ENCODE peak calls at places on chromosomes 13 and 19, in five cellular contexts. One of them, this sample, is unnamed. For H3K4me1 and H3K27me3, the result is how much of the 10 kb centered on the place peaks cover.

GRCh38 chr19:10836478-10837325 is 690 bp upstream of the TMED1 start:
- DNase-seq in ovary: peak
- DNase-seq in H1: no peak
- DNase-seq in transverse colon: peak
- DNase-seq in pancreas: peak
- DNase-seq in this sample: no peak

GRCh38 chr13:31204592-31204991 is 4.8 kb downstream of the B3GLCT start:
- DNase-seq in transverse colon: no peak
- DNase-seq in H1: peak
- DNase-seq in ovary: no peak
- DNase-seq in pancreas: no peak
- DNase-seq in this sample: no peak

GRCh38 chr19:29724102-29724641 is 9.1 kb upstream of the C19orf12 start:
- DNase-seq in ovary: no peak
- DNase-seq in H1: peak
- DNase-seq in transverse colon: no peak
- DNase-seq in pancreas: no peak
- DNase-seq in this sample: peak

GRCh38 chr13:30341815-30342570 is 34.6 kb upstream of the KATNAL1 start:
- DNase-seq in ovary: peak
- DNase-seq in transverse colon: peak
- DNase-seq in H1: no peak
- DNase-seq in pancreas: peak
- DNase-seq in this sample: no peak

GRCh38 chr19:38993271-38993670 is 17.7 kb upstream of the FBXO17 start:
- DNase-seq in pancreas: no peak
- DNase-seq in transverse colon: no peak
- DNase-seq in H1: no peak
- DNase-seq in ovary: no peak
- DNase-seq in this sample: no peak

GRCh38 chr13:72875233-72875632 is 93.3 kb downstream of the PIBF1 start:
- DNase-seq in H1: no peak
- DNase-seq in ovary: no peak
- DNase-seq in transverse colon: no peak
- DNase-seq in pancreas: no peak
- DNase-seq in this sample: no peak

GRCh38 chr19:31214086-31214485 is 135.2 kb downstream of the TSHZ3 start:
- DNase-seq in H1: no peak
- DNase-seq in pancreas: peak
- DNase-seq in ovary: no peak
- DNase-seq in transverse colon: peak
- DNase-seq in this sample: peak

GRCh38 chr13:36543671-36544070 is 111.4 kb downstream of the CCNA1 start:
- DNase-seq in ovary: no peak
- DNase-seq in H1: no peak
- DNase-seq in transverse colon: no peak
- DNase-seq in pancreas: no peak
- DNase-seq in this sample: no peak

GRCh38 chr19:33397536-33398360 is 24.2 kb downstream of the CEBPG start:
- DNase-seq in pancreas: no peak
- DNase-seq in ovary: no peak
- DNase-seq in transverse colon: no peak
- DNase-seq in H1: no peak
- DNase-seq in this sample: no peak

GRCh38 chr19:8336072-8336569 is 6.9 kb downstream of the KANK3 start:
- DNase-seq in transverse colon: no peak
- DNase-seq in ovary: no peak
- DNase-seq in H1: peak
- DNase-seq in pancreas: no peak
- DNase-seq in this sample: no peak

GRCh38 chr19:8336665-8337064 is 6.4 kb downstream of the KANK3 start:
- DNase-seq in transverse colon: no peak
- DNase-seq in ovary: no peak
- DNase-seq in H1: no peak
- DNase-seq in pancreas: no peak
- DNase-seq in this sample: no peak

GRCh38 chr19:8333771-8334457 is 9.1 kb downstream of the KANK3 start:
- DNase-seq in transverse colon: no peak
- DNase-seq in pancreas: no peak
- DNase-seq in ovary: no peak
- DNase-seq in H1: peak
- DNase-seq in this sample: no peak

GRCh38 chr19:8334458-8335342 is 8.4 kb downstream of the KANK3 start:
- DNase-seq in H1: peak
- DNase-seq in ovary: no peak
- DNase-seq in pancreas: no peak
- DNase-seq in transverse colon: peak
- DNase-seq in this sample: no peak

DNA sequence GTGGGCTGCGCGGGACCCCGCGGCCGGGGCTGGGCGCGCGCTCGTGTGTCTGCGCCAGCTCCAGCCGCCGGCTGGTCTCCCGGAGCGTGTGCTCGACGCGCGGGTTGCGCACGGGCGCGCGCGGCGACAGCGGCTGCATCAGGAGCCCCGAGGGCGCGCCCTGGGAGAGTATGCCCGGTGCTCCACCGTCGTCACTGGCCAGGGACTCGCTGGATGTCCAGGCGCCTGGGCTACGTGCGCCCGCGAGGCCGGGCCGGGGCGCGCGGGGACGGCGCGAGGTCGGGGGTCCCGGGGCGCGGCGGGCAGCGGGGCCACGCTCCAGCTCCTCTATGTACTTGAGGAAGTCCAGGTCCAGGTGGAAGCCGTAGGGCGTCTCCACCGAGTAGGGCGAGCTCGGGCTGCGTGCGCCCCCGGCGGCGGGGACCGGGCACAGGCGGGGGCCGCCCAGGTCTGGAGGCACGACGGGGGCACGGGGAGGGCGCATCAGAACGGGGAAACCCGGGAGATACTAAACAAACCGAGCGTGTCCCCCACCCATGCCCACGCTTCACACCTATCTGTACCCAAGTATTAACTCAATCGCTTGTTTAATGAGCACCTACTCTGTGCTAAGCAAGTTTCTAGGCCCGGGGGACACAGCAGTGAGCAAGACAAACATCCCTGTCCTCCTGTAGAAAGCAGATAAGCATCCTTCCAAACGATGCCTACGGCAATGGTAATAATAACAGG is 7.6 kb downstream of the KANK3 start:
- DNase-seq in pancreas: no peak
- DNase-seq in ovary: no peak
- DNase-seq in transverse colon: peak
- DNase-seq in H1: peak
- DNase-seq in this sample: peak
- H3K4me3 ChIP-seq in pancreas: peak
- H3K4me3 ChIP-seq in ovary: no peak
- H3K4me3 ChIP-seq in transverse colon: peak
- H3K4me3 ChIP-seq in H1: peak
- H3K4me3 ChIP-seq in this sample: no peak

DNA sequence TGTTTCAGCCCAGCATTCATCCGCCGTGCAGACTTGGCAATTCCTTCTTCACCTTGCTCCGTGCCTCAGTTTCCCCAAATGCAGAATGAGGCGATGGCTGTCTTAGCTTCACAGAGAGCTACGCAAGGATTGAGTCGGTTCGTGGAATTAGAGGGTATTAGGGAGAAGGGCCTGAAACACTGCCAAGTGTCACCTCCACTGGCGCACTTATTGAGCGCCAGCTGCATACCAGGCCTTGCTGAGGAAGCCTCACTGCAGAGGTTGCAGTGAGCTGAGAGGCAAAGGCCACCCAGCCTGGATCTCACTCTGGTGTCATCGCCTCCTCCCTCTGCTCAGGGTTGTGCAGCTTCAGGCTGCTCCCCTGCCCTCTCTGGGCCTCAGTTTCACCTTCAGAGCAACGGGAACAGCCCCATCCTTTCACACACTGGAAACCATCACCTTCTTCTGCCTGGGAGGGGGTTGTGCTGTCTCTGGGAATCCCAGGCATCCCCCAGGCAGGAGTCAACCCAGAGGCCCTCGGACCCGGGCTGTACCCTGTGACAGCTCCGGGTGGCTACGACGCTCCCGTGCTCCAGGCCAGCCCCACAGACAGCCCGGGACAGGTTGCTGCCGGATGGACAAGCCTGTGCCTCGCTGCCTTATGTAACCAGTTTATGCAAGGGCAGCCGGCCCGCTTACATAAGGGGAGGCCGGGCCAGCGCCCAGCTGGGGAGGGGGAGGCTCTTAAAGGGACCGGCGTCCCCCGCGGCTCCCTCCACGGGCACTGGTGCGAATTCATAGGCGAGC is 31.9 kb downstream of the NFIC start:
- DNase-seq in ovary: peak
- DNase-seq in transverse colon: peak
- DNase-seq in H1: no peak
- DNase-seq in pancreas: peak
- DNase-seq in this sample: no peak
- H3K4me1 ChIP-seq in ovary: under half
- H3K4me1 ChIP-seq in transverse colon: under half
- H3K4me1 ChIP-seq in H1: under half
- H3K4me1 ChIP-seq in pancreas: under half
- H3K4me1 ChIP-seq in this sample: under half

GRCh38 chr13:99995503-99996176 is 14.1 kb downstream of the ZIC2 start:
- DNase-seq in ovary: no peak
- DNase-seq in pancreas: no peak
- DNase-seq in H1: no peak
- DNase-seq in transverse colon: no peak
- DNase-seq in this sample: no peak
- H3K27me3 ChIP-seq in ovary: under half
- H3K27me3 ChIP-seq in pancreas: under half
- H3K27me3 ChIP-seq in H1: half or more
- H3K27me3 ChIP-seq in transverse colon: half or more
- H3K27me3 ChIP-seq in this sample: half or more

GRCh38 chr19:2607712-2608601 is 94.5 kb downstream of the GNG7 start:
- DNase-seq in H1: no peak
- DNase-seq in transverse colon: peak
- DNase-seq in pancreas: no peak
- DNase-seq in ovary: no peak
- DNase-seq in this sample: peak
- H3K4me3 ChIP-seq in H1: no peak
- H3K4me3 ChIP-seq in transverse colon: no peak
- H3K4me3 ChIP-seq in pancreas: no peak
- H3K4me3 ChIP-seq in ovary: no peak
- H3K4me3 ChIP-seq in this sample: peak

GRCh38 chr19:21607453-21607852 is 102.1 kb downstream of the ZNF429 start:
- DNase-seq in H1: no peak
- DNase-seq in ovary: no peak
- DNase-seq in pancreas: no peak
- DNase-seq in transverse colon: no peak
- DNase-seq in this sample: no peak
- H3K4me1 ChIP-seq in H1: under half
- H3K4me1 ChIP-seq in ovary: under half
- H3K4me1 ChIP-seq in pancreas: under half
- H3K4me1 ChIP-seq in transverse colon: under half
- H3K4me1 ChIP-seq in this sample: under half

GRCh38 chr19:4124638-4125037 is 716 bp upstream of the MAP2K2 start:
- DNase-seq in transverse colon: no peak
- DNase-seq in pancreas: no peak
- DNase-seq in ovary: no peak
- DNase-seq in H1: peak
- DNase-seq in this sample: no peak
- H3K27me3 ChIP-seq in transverse colon: under half
- H3K27me3 ChIP-seq in pancreas: under half
- H3K27me3 ChIP-seq in ovary: under half
- H3K27me3 ChIP-seq in H1: under half
- H3K27me3 ChIP-seq in this sample: under half

GRCh38 chr19:36258028-36258875 is 43.3 kb downstream of the ZNF146 start:
- DNase-seq in H1: no peak
- DNase-seq in ovary: no peak
- DNase-seq in pancreas: no peak
- DNase-seq in transverse colon: no peak
- DNase-seq in this sample: no peak

GRCh38 chr19:36256064-36256463 is 41.2 kb downstream of the ZNF146 start:
- DNase-seq in ovary: no peak
- DNase-seq in transverse colon: no peak
- DNase-seq in pancreas: no peak
- DNase-seq in H1: no peak
- DNase-seq in this sample: no peak

GRCh38 chr19:36259211-36259610 is 44.3 kb downstream of the ZNF146 start:
- DNase-seq in ovary: no peak
- DNase-seq in pancreas: no peak
- DNase-seq in H1: no peak
- DNase-seq in transverse colon: no peak
- DNase-seq in this sample: no peak

GRCh38 chr19:36256853-36257511 is 42.1 kb downstream of the ZNF146 start:
- DNase-seq in ovary: no peak
- DNase-seq in H1: peak
- DNase-seq in transverse colon: no peak
- DNase-seq in pancreas: no peak
- DNase-seq in this sample: no peak

DNA sequence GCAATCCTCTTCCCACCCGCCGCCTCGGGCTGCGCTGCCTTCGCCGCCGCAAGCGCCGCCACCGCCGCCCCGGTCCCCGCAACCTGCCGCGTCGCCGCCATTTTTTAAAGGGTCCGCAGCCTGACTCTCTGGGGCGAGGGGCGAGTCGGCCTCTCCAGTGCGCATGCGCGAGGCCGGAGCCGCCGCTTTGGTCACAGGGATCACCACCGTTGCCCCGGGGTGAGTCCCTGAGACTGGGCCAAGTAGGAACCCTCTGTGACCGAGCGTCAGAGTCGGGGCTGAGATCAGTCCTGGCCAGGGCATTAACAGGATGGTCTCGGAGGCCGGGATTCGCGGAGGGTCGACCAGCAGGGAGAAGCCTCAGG is 42.6 kb downstream of the ZNF146 start:
- DNase-seq in transverse colon: no peak
- DNase-seq in pancreas: no peak
- DNase-seq in H1: peak
- DNase-seq in ovary: no peak
- DNase-seq in this sample: no peak
- H3K4me3 ChIP-seq in transverse colon: peak
- H3K4me3 ChIP-seq in pancreas: peak
- H3K4me3 ChIP-seq in H1: no peak
- H3K4me3 ChIP-seq in ovary: no peak
- H3K4me3 ChIP-seq in this sample: no peak

This sample was measured in CD4-positive, CD25-positive, alpha-beta regulatory T cell.